ENCODE peak calls at places on chromosomes 12 and 14, in four cellular contexts. P, A, F and Z are unnamed samples.

GRCh38 chr12:41510470-41510869 is 322.4 kb downstream of the PDZRN4 start:
- DNase-seq in P (no peak), A (no peak), F (no peak), Z (no peak)

GRCh38 chr14:43481864-43482263 is 1025.2 kb downstream of the FSCB start:
- DNase-seq in P (no peak), A (no peak), F (no peak), Z (no peak)

GRCh38 chr12:84912191-84913142 is at the start of gene SLC6A15:
- DNase-seq in P (peak; percentile 53), A (peak; percentile 87), F (peak; percentile 57), Z (peak; percentile 98)

GRCh38 chr12:5582541-5582940 is 150.6 kb downstream of the NTF3 start:
- DNase-seq in P (no peak), A (no peak), F (no peak), Z (no peak)

GRCh38 chr12:115351513-115352077 is 667.6 kb upstream of the TBX3 start:
- DNase-seq in P (no peak), A (peak; percentile 86), F (peak; percentile 74), Z (peak; percentile 72)

GRCh38 chr12:90897981-90898380 is 57.0 kb downstream of the CCER1 start:
- DNase-seq in P (no peak), A (no peak), F (no peak), Z (peak; percentile 18)

GRCh38 chr14:100108840-100109593 is 43.8 kb downstream of the EVL start:
- DNase-seq in P (no peak), A (peak; percentile 28), F (no peak), Z (peak; percentile 54)

GRCh38 chr12:39574785-39575497 is 44.7 kb downstream of the ABCD2 start:
- DNase-seq in P (no peak), A (peak; percentile 2), F (no peak), Z (no peak)

GRCh38 chr14:99186956-99187690 is 84.9 kb downstream of the BCL11B start:
- DNase-seq in P (no peak), A (no peak), F (no peak), Z (no peak)

GRCh38 chr14:71713061-71713850 is 219.0 kb upstream of the RGS6 start:
- DNase-seq in P (no peak), A (no peak), F (no peak), Z (no peak)

GRCh38 chr12:92561543-92561899 is 141.3 kb upstream of the PLEKHG7 start:
- DNase-seq in P (no peak), A (peak; percentile 96), F (peak; percentile 48), Z (peak; percentile 95)

GRCh38 chr12:6172086-6172485 is 28.1 kb upstream of the CD9 start:
- DNase-seq in P (peak; percentile 26), A (no peak), F (no peak), Z (no peak)

GRCh38 chr12:27177716-27178115 is 66.4 kb upstream of the STK38L start:
- DNase-seq in P (no peak), A (peak; percentile 42), F (peak; percentile 94), Z (peak; percentile 75)

GRCh38 chr12:54355104-54355815 is 9.0 kb downstream of the GPR84 start:
- DNase-seq in P (no peak), A (no peak), F (no peak), Z (no peak)

GRCh38 chr14:35257809-35258208 is 34.4 kb upstream of the PSMA6 start:
- DNase-seq in P (no peak), A (peak; percentile 78), F (no peak), Z (no peak)

GRCh38 chr12:124626841-124627502 is 59.6 kb upstream of the NCOR2 start:
- DNase-seq in P (no peak), A (peak; percentile 88), F (no peak), Z (no peak)

GRCh38 chr12:4282103-4282891 is 8.7 kb downstream of the CCND2 start:
- DNase-seq in P (no peak), A (no peak), F (no peak), Z (no peak)

DNA sequence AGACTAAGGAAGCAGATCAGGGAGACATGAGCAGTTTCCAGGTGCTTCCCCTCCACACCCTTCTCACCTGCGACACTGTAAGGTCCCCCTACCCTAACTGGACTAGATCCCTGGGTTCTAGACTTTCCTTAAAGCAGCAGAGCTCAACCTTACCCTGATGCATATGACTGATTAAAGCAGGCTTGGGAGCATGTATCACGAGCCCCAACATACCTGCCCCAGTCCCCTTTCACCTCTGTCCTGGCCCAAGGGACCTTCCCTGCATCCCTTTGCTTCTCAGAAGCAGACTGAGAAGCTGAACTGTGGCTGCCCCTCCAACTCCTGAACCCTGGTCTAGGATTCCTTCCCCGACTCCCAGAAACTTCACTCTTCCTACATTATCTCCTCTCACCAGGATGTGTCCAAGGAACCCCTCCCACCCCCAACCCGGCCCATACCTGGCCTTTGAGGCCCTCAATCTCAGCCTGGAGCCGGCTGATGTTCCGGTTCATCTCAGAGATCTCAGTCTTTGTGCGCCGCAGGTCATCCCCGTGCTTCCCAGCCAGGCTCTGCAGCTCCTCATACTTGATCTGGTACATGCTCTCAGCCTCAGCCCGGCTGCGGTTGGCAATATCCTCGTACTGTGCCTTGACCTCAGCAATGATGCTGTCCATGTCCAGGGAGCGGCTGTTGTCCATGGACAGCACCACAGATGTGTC is 5.4 kb downstream of the KRT8 start:
- DNase-seq in P (no peak), A (no peak), F (no peak), Z (no peak)
- H3K4me3 ChIP-seq in P (peak overlapping the region; percentile 62), A (no peak overlapping the region), F (no peak overlapping the region), Z (no peak overlapping the region)

GRCh38 chr12:126243814-126244213 is 1178.6 kb downstream of the AACS start:
- DNase-seq in P (no peak), A (no peak), F (no peak), Z (no peak)
- TF ChIP-seq CTCF in P (no peak), A (no peak), F (no peak), Z (no peak)

GRCh38 chr14:104117341-104118005 is 20.9 kb upstream of the KIF26A start:
- DNase-seq in P (peak; percentile 47), A (no peak), F (no peak), Z (no peak)

GRCh38 chr14:104115131-104115600 is 23.2 kb upstream of the KIF26A start:
- DNase-seq in P (no peak), A (no peak), F (no peak), Z (no peak)

GRCh38 chr14:104115691-104116543 is 22.5 kb upstream of the KIF26A start:
- DNase-seq in P (peak; percentile 51), A (no peak), F (peak; percentile 51), Z (no peak)

GRCh38 chr14:104118006-104118844 is 20.2 kb upstream of the KIF26A start:
- DNase-seq in P (peak; percentile 32), A (no peak), F (no peak), Z (no peak)

DNA sequence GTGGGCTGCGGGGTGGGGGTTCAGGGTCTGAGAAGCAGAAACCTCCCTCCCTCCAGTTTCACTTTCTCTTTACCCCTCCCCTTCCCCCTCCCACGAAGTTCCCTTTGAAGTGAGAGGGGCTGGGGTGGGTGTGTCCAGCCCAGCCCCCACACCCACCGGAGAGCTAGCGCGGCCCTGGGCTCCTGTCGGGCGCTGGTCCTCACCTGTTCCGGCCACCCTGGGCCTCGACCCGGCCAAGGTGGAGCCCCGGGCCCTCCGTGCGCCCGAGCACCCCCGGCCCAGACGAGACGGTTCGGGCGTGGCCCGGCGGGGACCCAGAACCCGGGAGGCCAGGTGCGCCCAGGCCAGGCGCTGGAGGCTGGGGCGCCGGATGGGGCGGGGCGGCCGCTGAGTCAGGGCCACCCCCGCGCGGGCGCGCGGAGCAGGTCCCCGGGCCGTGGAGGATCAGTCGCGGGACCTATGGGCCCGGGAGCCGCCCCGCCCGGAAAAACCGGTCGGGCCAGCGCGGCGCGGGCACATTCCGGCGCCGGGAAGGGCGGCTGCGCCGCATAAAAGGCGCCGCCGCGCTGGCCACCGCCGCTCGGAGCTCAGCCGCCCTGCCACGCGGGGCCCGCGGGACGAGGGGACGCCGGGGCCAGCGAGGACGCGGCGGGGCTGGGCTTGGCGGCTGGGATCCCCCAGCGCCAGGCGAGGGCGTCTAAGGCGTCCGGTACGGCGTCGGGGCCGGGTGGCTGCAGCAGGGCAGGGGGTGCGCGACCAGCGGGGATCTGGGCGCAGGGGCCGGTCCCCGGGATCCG is 21.6 kb upstream of the KIF26A start:
- DNase-seq in P (peak; percentile 77), A (no peak), F (peak; percentile 54), Z (no peak)
- H3K4me3 ChIP-seq in P (peak overlapping the region; percentile 60), A (peak overlapping the region; percentile 19), F (peak overlapping the region; percentile 85), Z (peak overlapping the region; percentile 0)

DNA sequence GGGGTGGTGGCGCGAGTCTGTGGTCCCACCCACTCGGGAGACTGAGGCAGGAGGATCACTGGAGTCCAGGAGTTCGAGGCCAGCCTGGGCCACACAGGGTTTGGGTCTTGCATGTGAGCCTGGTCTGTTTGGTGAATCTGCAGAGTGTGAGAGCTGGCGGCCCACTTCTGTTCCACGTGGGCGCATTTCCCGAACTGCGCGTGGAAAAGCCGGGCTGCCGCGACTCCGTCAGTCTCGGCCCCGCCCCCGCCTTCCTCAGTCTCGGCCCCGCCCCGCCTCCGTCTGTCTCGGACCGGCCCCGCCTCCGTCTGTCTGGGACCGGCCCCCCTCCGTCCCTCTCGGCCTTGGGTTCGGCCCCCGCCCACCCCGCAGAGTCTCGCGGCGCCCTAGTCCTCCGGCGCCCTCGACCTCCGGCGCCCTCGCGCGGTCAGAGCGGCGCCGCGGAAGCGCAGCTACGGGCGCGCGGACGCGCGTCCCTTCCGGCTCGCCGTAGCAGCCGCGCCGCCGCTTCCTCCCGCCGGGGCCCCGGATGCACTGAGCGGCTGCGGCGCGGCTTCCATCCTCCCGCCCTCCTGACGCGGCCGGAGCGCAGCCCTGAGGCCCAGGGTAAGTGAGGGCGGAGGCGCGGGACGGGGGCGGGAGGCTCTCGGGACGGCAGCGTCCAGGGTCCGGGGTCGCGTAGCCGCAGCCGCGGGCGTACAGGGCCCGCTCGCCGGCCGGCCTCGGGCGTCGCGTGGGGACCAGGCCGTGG is at the start of gene EP400:
- DNase-seq in P (peak; percentile 99), A (peak; percentile 97), F (peak; percentile 70), Z (peak; percentile 94)
- TF ChIP-seq CTCF in P (peak; percentile 61), A (peak; percentile 37), F (peak; percentile 45), Z (no peak)